ENCODE peak calls at places on chromosomes 11 and 22, in seven cellular contexts. X is kidney; A is activated CD4-positive, alpha-beta T cell treated with anti-CD3 and anti-CD28 coated beads, Interleukin-2, amount 10 ng/mL, durations not matched to agents 7 days and 5 days; F is adrenal gland; N is NT2/D1; W is LoVo; C is iris pigment epithelial cell. M is an unnamed sample.

GRCh38 chr11:18065572-18065971 is 19.5 kb upstream of the TPH1 start:
- DNase-seq in X (no peak), A (no peak), F (no peak), N (no peak), W (no peak), C (no peak), M (no peak)

GRCh38 chr11:125451400-125452124 is 44.5 kb downstream of the FEZ1 start:
- DNase-seq in X (peak), A (no peak), F (peak), N (peak), W (no peak), C (peak), M (peak)

GRCh38 chr11:76129729-76130128 is 76.6 kb downstream of the WNT11 start:
- DNase-seq in X (no peak), A (no peak), F (no peak), N (no peak), W (no peak), C (no peak), M (no peak)

GRCh38 chr22:24521791-24522245 is 26.7 kb downstream of the UPB1 start:
- DNase-seq in X (peak), A (peak), F (peak), N (peak), W (peak), C (peak), M (peak)

GRCh38 chr11:90851196-90851595 is 628.3 kb upstream of the CHORDC1 start:
- DNase-seq in X (no peak), A (no peak), F (no peak), N (no peak), W (no peak), C (no peak), M (no peak)

GRCh38 chr11:64186205-64187165 is 514 bp downstream of the STIP1 start:
- DNase-seq in X (no peak), A (peak), F (peak), N (no peak), W (no peak), C (peak), M (peak)

GRCh38 chr11:28518825-28519224 is 410.6 kb downstream of the METTL15 start:
- DNase-seq in X (no peak), A (no peak), F (no peak), N (no peak), W (no peak), C (no peak), M (no peak)

GRCh38 chr11:118820412-118821357 is 29.7 kb upstream of the DDX6 start:
- DNase-seq in X (peak), A (no peak), F (peak), N (no peak), W (no peak), C (no peak), M (peak)

GRCh38 chr11:33412231-33412630 is 155.1 kb downstream of the HIPK3 start:
- DNase-seq in X (no peak), A (no peak), F (no peak), N (no peak), W (no peak), C (peak), M (no peak)

GRCh38 chr11:40722179-40722795 is 737.2 kb downstream of the LRRC4C start:
- DNase-seq in X (no peak), A (peak), F (peak), N (peak), W (no peak), C (peak), M (peak)

GRCh38 chr11:70615036-70615875 is 216.9 kb downstream of the CTTN start:
- DNase-seq in X (no peak), A (no peak), F (no peak), N (no peak), W (no peak), C (no peak), M (no peak)

GRCh38 chr11:28858076-28858475 is 749.9 kb downstream of the METTL15 start:
- DNase-seq in X (no peak), A (no peak), F (no peak), N (no peak), W (no peak), C (peak), M (no peak)

GRCh38 chr11:13972958-13973357 is 10.4 kb downstream of the SPON1 start:
- DNase-seq in X (no peak), A (no peak), F (no peak), N (no peak), W (no peak), C (no peak), M (no peak)

GRCh38 chr11:44621140-44621681 is 55.7 kb downstream of the CD82 start:
- DNase-seq in X (peak), A (peak), F (peak), N (peak), W (peak), C (peak), M (peak)

GRCh38 chr22:38706101-38706884 is 549 bp downstream of the GTPBP1 start:
- DNase-seq in X (peak), A (peak), F (peak), N (no peak), W (peak), C (peak), M (peak)

GRCh38 chr11:64560941-64561340 is 30.1 kb upstream of the SLC22A12 start:
- DNase-seq in X (peak), A (no peak), F (no peak), N (no peak), W (no peak), C (no peak), M (no peak)

GRCh38 chr22:31820655-31821054 is 66.8 kb downstream of the DEPDC5 start:
- DNase-seq in X (no peak), A (no peak), F (no peak), N (no peak), W (no peak), C (no peak), M (no peak)

GRCh38 chr11:70226967-70227366 is 23.9 kb downstream of the FADD start:
- DNase-seq in X (no peak), A (no peak), F (peak), N (no peak), W (no peak), C (no peak), M (peak)

GRCh38 chr22:38228873-38229740 is 27.3 kb downstream of the MAFF start:
- DNase-seq in X (no peak), A (no peak), F (peak), N (no peak), W (peak), C (peak), M (no peak)

GRCh38 chr11:15153231-15153630 is 38.5 kb downstream of the INSC start:
- DNase-seq in X (no peak), A (no peak), F (no peak), N (no peak), W (no peak), C (no peak), M (no peak)

GRCh38 chr11:111355956-111356659 is 23.0 kb downstream of the POU2AF1 start:
- DNase-seq in X (no peak), A (no peak), F (no peak), N (no peak), W (no peak), C (no peak), M (no peak)

GRCh38 chr11:76030286-76030685 is 176.0 kb downstream of the WNT11 start:
- DNase-seq in X (no peak), A (no peak), F (no peak), N (no peak), W (no peak), C (peak), M (peak)

GRCh38 chr11:75461136-75461535 is 28.1 kb upstream of the KLHL35 start:
- DNase-seq in X (peak), A (no peak), F (peak), N (no peak), W (no peak), C (no peak), M (no peak)

GRCh38 chr22:17590586-17590985 is 27.3 kb downstream of the SLC25A18 start:
- DNase-seq in X (peak), A (no peak), F (no peak), N (no peak), W (no peak), C (no peak), M (no peak)

M was measured in GM23338.